ENCODE peak calls at places on chromosomes 16 and 17, in nine cellular contexts. F is pancreas; D is A549; B is upper lobe of left lung; R is CD4-positive, alpha-beta T cell; O is left ventricle myocardium inferior; P is IMR-90; X is substantia nigra; Z is psoas muscle. M is an unnamed sample.

GRCh38 chr17:55458287-55458900 is 36.8 kb upstream of the MMD start:
- DNase-seq in Z (no peak), D (no peak), X (no peak), P (no peak), O (no peak), F (no peak), R (no peak), B (peak), M (no peak)

GRCh38 chr17:34637548-34638525 is 58.5 kb downstream of the TMEM132E start:
- DNase-seq in R (peak), Z (peak), X (peak), O (peak), F (peak), B (peak), D (peak), P (peak), M (peak)

GRCh38 chr16:49703494-49703893 is 152.4 kb downstream of the ZNF423 start:
- DNase-seq in R (no peak), X (no peak), O (no peak), F (no peak), P (no peak), B (no peak), Z (no peak), D (no peak), M (no peak)

GRCh38 chr17:42422958-42423712 is at the start of gene CAVIN1:
- DNase-seq in X (peak), P (peak), R (no peak), Z (peak), D (peak), F (peak), B (peak), O (peak), M (peak)

GRCh38 chr16:20377181-20377580 is 24.7 kb upstream of the UMOD start:
- DNase-seq in O (no peak), R (no peak), P (no peak), D (no peak), Z (no peak), X (no peak), B (no peak), F (no peak), M (no peak)

GRCh38 chr16:57498031-57498430 is 11.7 kb upstream of the DOK4 start:
- DNase-seq in O (no peak), F (no peak), P (no peak), Z (no peak), D (no peak), B (no peak), X (no peak), R (no peak), M (no peak)

GRCh38 chr17:17849147-17849820 is 12.5 kb upstream of the SREBF1 start:
- DNase-seq in D (no peak), R (peak), F (no peak), O (peak), Z (peak), X (peak), P (no peak), B (no peak), M (peak)

GRCh38 chr17:45077643-45078042 is 16.5 kb downstream of the NMT1 start:
- DNase-seq in Z (no peak), F (no peak), B (no peak), X (no peak), R (no peak), O (no peak), D (no peak), P (no peak), M (no peak)

GRCh38 chr17:70168044-70168978 is 1.0 kb upstream of the KCNJ2 start:
- DNase-seq in X (peak), D (peak), F (peak), O (peak), B (no peak), Z (peak), P (peak), R (no peak), M (peak)

GRCh38 chr17:28834420-28834819 is 8.2 kb downstream of the FAM222B start:
- DNase-seq in Z (no peak), F (no peak), O (no peak), D (no peak), P (no peak), R (no peak), B (no peak), X (no peak), M (no peak)

GRCh38 chr17:35577826-35578194 is 561 bp downstream of the PEX12 start:
- DNase-seq in R (no peak), O (no peak), X (no peak), B (no peak), D (no peak), Z (no peak), P (peak), F (no peak), M (peak)

GRCh38 chr16:66370786-66371684 is 4.5 kb downstream of the CDH5 start:
- DNase-seq in F (no peak), Z (no peak), R (no peak), B (peak), D (no peak), O (no peak), P (no peak), X (no peak), M (no peak)

GRCh38 chr17:27455569-27455913 is 707 bp upstream of the KSR1 start:
- DNase-seq in P (no peak), F (no peak), Z (no peak), X (no peak), D (no peak), B (no peak), R (no peak), O (no peak), M (no peak)

GRCh38 chr17:27457405-27457730 is 1.1 kb downstream of the KSR1 start:
- DNase-seq in X (no peak), R (no peak), F (no peak), D (no peak), B (no peak), Z (no peak), P (no peak), O (no peak), M (no peak)

GRCh38 chr17:27457731-27458523 is 1.7 kb downstream of the KSR1 start:
- DNase-seq in Z (no peak), R (no peak), X (peak), F (no peak), O (no peak), B (no peak), P (peak), D (no peak), M (no peak)

GRCh38 chr17:27455914-27456680 is at the start of gene KSR1:
- DNase-seq in P (peak), Z (peak), X (peak), D (peak), B (peak), F (peak), O (peak), R (peak), M (peak)

DNA sequence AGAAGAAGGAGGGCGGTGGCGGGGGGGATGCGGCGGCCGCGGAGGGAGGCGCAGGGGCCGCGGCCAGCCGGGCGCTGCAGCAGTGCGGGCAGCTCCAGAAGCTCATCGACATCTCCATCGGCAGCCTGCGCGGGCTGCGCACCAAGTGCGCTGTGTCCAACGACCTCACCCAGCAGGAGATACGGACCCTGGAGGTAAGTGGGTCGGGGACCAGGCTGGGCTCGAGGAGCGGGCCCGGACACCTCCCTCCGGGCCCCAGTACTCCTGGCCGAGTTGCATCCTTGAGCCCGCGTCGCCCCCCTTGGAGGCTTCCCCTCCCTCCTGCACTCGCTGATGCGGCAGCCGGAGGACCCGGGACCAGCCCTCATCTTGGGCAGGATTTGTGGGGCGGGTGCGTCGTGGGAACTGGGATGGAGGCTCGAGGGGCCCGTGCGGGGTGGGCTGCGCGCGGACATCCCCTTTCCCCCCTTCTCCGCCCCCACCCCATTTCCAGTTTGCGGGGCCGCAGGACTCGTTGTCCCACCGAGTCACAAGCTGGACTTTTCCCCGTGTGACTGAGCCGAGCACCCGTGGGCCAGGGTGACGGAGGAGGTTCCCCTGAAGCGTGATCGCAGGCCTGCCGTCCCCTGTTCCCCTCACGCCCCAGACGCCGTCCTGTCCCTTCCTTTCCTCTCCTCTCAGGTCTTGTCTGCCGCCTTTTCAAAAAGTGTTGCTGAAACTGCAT is 595 bp downstream of the KSR1 start:
- DNase-seq in F (peak), O (peak), D (no peak), X (no peak), R (no peak), B (no peak), P (no peak), Z (peak), M (peak)
- H3K27ac ChIP-seq in F (peak), O (peak), D (peak), X (peak), R (no peak), B (peak), P (peak), Z (peak), M (peak)

DNA sequence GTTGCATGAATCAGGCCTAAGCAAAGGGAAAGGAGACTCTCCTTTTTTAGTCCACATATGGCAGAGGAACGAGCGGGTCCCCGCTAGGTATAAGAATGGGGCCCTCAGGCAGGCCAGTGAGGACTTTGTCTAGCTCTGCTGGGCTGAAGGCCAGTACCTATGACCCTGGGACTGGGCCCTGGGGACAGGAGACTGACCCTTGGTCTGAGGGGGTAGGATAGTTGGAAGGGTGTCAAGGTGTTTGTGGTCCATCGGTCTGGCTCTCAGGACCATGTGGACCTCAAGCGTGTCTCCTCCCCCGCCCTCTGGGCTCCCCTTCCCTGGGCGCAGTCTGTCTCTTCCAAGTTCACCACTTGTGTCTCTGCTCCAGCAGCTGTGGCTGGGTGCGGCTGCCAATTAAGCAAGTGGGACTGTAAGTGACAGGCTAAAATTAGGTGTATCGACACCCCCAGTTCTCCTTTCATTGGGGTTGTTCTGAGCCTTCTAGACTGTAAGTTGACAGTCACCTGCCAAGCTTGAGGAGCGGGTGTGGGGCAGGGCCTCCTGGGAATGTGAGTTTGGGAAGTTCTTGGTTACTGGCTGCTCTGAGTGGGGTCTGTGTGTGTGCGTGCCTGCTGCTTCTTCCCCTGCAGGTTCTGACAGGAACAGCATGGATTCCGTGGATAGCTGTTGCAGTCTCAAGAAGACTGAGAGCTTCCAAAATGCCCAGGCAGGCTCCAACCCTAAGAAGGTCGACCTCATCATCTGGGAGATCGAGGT is 24.5 kb downstream of the AKAP1 start:
- DNase-seq in X (no peak), O (peak), R (no peak), Z (peak), B (no peak), P (peak), F (no peak), D (peak), M (peak)
- H3K27ac ChIP-seq in X (no peak), O (peak), R (no peak), Z (peak), B (no peak), P (no peak), F (no peak), D (no peak), M (peak)

GRCh38 chr16:2058901-2059300 is 11.1 kb downstream of the TSC2 start:
- DNase-seq in Z (no peak), B (peak), X (no peak), F (no peak), R (no peak), O (no peak), P (no peak), D (no peak), M (no peak)
- H3K27ac ChIP-seq in Z (no peak), B (no peak), X (no peak), F (no peak), R (no peak), O (no peak), P (no peak), D (no peak), M (no peak)

GRCh38 chr16:2691491-2692248 is 9.3 kb downstream of the KCTD5 start:
- DNase-seq in F (no peak), P (no peak), D (no peak), B (peak), Z (peak), O (peak), R (no peak), X (peak), M (no peak)
- H3K27ac ChIP-seq in F (no peak), P (no peak), D (no peak), B (no peak), Z (peak), O (peak), R (no peak), X (peak), M (peak)

GRCh38 chr17:14198013-14198412 is 38.6 kb downstream of the CDRT15 start:
- DNase-seq in R (no peak), P (no peak), O (peak), B (no peak), Z (no peak), F (no peak), D (no peak), X (no peak), M (no peak)

GRCh38 chr17:14197582-14197981 is 39.1 kb downstream of the CDRT15 start:
- DNase-seq in B (no peak), Z (no peak), X (no peak), D (no peak), O (no peak), F (no peak), R (peak), P (no peak), M (peak)

GRCh38 chr17:14200354-14200753 is 36.3 kb downstream of the CDRT15 start:
- DNase-seq in P (no peak), D (no peak), O (no peak), X (no peak), R (no peak), B (no peak), F (no peak), Z (no peak), M (no peak)

GRCh38 chr17:14198575-14198974 is 38.1 kb downstream of the CDRT15 start:
- DNase-seq in B (no peak), D (no peak), X (no peak), O (no peak), F (no peak), Z (no peak), P (no peak), R (no peak), M (no peak)

GRCh38 chr17:14196337-14196997 is 40.2 kb downstream of the CDRT15 start:
- DNase-seq in D (no peak), F (no peak), R (no peak), X (no peak), B (no peak), O (no peak), Z (no peak), P (no peak), M (no peak)
- H3K27ac ChIP-seq in D (no peak), F (no peak), R (peak), X (no peak), B (no peak), O (no peak), Z (no peak), P (no peak), M (no peak)

GRCh38 chr16:53089434-53090270 is 34.9 kb downstream of the CHD9 start:
- DNase-seq in R (no peak), P (no peak), F (no peak), O (no peak), X (peak), D (no peak), Z (no peak), B (no peak), M (no peak)
- H3K27ac ChIP-seq in R (no peak), P (peak), F (no peak), O (peak), X (peak), D (no peak), Z (peak), B (peak), M (peak)

DNA sequence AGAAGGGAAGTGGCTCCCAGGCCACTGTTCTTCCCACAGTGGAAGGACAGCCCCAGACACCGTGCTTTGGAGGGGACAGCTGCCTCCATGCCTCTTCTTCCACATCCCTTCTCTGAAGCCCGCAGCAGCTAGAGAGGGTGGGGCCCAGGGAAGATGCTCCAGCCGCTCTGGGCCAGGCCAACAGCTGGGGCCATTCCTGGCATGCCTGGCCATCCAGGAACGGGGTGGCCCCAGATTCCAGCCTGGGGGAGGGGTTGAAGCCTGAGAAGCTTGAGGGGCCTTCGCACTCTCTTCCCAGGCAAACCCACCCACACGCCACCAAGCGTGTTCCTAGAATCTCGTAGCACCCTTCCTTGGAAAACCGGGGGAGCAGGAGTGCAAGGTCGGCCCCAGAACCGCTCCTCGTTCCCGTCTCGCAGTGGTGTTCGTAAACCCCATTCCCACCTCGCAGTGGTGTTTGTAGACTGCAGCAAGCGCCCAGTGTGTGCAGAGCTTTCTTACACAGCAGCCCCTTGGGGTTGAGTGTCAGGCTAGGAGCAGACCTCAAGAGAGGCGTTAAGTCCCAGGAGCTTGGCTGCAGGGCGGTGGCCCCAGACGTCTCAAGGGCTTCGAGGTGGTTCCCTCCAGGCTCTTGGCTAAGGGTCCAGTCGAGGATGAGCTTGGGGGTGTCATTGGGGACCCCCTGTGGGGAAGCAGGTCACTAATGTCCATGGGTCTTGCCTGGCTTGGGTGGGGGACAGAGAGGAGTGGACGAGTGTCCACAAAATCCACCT is 2.7 kb downstream of the CDH15 start:
- DNase-seq in Z (no peak), X (no peak), R (no peak), O (no peak), F (no peak), D (no peak), B (peak), P (no peak), M (no peak)
- H3K27ac ChIP-seq in Z (peak), X (no peak), R (no peak), O (no peak), F (no peak), D (no peak), B (no peak), P (no peak), M (no peak)

GRCh38 chr16:2480948-2481347 is 6.0 kb downstream of the TBC1D24 start:
- DNase-seq in D (no peak), Z (no peak), F (peak), R (no peak), X (no peak), B (no peak), O (no peak), P (no peak), M (peak)
- H3K27ac ChIP-seq in D (no peak), Z (no peak), F (peak), R (no peak), X (no peak), B (peak), O (no peak), P (no peak), M (peak)

GRCh38 chr17:82235056-82235774 is 6.4 kb downstream of the SLC16A3 start:
- DNase-seq in D (no peak), R (no peak), P (no peak), B (no peak), F (no peak), X (no peak), O (peak), Z (peak), M (no peak)
- H3K27ac ChIP-seq in D (peak), R (no peak), P (no peak), B (peak), F (no peak), X (no peak), O (no peak), Z (peak), M (no peak)

M was measured in transverse colon.